ENCODE peak calls at places on chromosomes 3 and 15, in four cellular contexts. L is erythroblast; W is effector CD4-positive, alpha-beta T cell; F is amniotic stem cell. G is an unnamed sample.
A peak's percentile ranks its signal among the peaks of the same experiment; 100 is the strongest.

GRCh38 chr15:69758810-69759410 is 306.3 kb downstream of the RPLP1 start:
- DNase-seq in L (no peak), W (peak; percentile 82), F (no peak), G (no peak)

GRCh38 chr3:38519651-38520050 is 23.5 kb downstream of the EXOG start:
- DNase-seq in L (no peak), W (no peak), F (no peak), G (no peak)

GRCh38 chr3:129161860-129162271 is 1.0 kb upstream of the ISY1 start:
- DNase-seq in L (peak; percentile 62), W (peak; percentile 19), F (no peak), G (no peak)

GRCh38 chr15:60536951-60537350 is 58.0 kb upstream of the ICE2 start:
- DNase-seq in L (no peak), W (no peak), F (no peak), G (no peak)

GRCh38 chr15:31439328-31439727 is 112.7 kb downstream of the KLF13 start:
- DNase-seq in L (peak; percentile 51), W (no peak), F (no peak), G (no peak)

GRCh38 chr3:58048301-58048700 is 40.1 kb downstream of the FLNB start:
- DNase-seq in L (no peak), W (no peak), F (no peak), G (no peak)

GRCh38 chr15:89802231-89802928 is 12.3 kb downstream of the ANPEP start:
- DNase-seq in L (no peak), W (no peak), F (no peak), G (no peak)

GRCh38 chr15:66785637-66786036 is 83.6 kb downstream of the SMAD6 start:
- DNase-seq in L (no peak), W (no peak), F (no peak), G (no peak)

GRCh38 chr3:17724948-17725347 is 17.5 kb downstream of the TBC1D5 start:
- DNase-seq in L (no peak), W (no peak), F (no peak), G (no peak)

GRCh38 chr15:96351801-96352593 is 21.5 kb downstream of the NR2F2 start:
- DNase-seq in L (no peak), W (no peak), F (no peak), G (no peak)

GRCh38 chr3:120348065-120348980 is 831 bp downstream of the LRRC58 start:
- DNase-seq in L (peak; percentile 34), W (peak; percentile 36), F (no peak), G (no peak)

GRCh38 chr15:59931642-59932296 is 72.3 kb upstream of the FOXB1 start:
- DNase-seq in L (no peak), W (no peak), F (no peak), G (no peak)

GRCh38 chr3:64747682-64748081 is 59.9 kb upstream of the ADAMTS9 start:
- DNase-seq in L (no peak), W (no peak), F (no peak), G (no peak)

GRCh38 chr3:125525153-125525552 is 5.2 kb upstream of the SNX4 start:
- DNase-seq in L (no peak), W (no peak), F (no peak), G (no peak)

GRCh38 chr3:149426325-149426724 is 48.2 kb upstream of the TM4SF4 start:
- DNase-seq in L (no peak), W (no peak), F (no peak), G (no peak)

GRCh38 chr3:102712896-102713295 is 278.1 kb downstream of the ZPLD1 start:
- DNase-seq in L (no peak), W (no peak), F (no peak), G (no peak)

GRCh38 chr15:67927501-67928156 is 87.8 kb upstream of the RNU6-1 start:
- DNase-seq in L (no peak), W (no peak), F (peak; percentile 95), G (no peak)

GRCh38 chr15:20658024-20658423 is 116.4 kb upstream of the GOLGA6L6 start:
- DNase-seq in L (no peak), W (no peak), F (no peak), G (no peak)

GRCh38 chr3:55202320-55202719 is 274.5 kb upstream of the LRTM1 start:
- DNase-seq in L (no peak), W (no peak), F (peak; percentile 48), G (no peak)

GRCh38 chr3:71201939-71202338 is 381.6 kb downstream of the FOXP1 start:
- DNase-seq in L (no peak), W (no peak), F (no peak), G (no peak)

GRCh38 chr3:65168547-65168946 is 480.7 kb upstream of the ADAMTS9 start:
- DNase-seq in L (no peak), W (no peak), F (no peak), G (no peak)

GRCh38 chr3:134666466-134666865 is 15.6 kb upstream of the KY start:
- DNase-seq in L (no peak), W (no peak), F (no peak), G (no peak)

GRCh38 chr15:100987143-100987542 is 68.0 kb downstream of the LRRK1 start:
- DNase-seq in L (no peak), W (no peak), F (no peak), G (no peak)

GRCh38 chr3:126917232-126917804 is 65.6 kb upstream of the PLXNA1 start:
- DNase-seq in L (no peak), W (no peak), F (no peak), G (no peak)

GRCh38 chr3:126972866-126973265 is 10.0 kb upstream of the PLXNA1 start:
- DNase-seq in L (no peak), W (no peak), F (no peak), G (no peak)

GRCh38 chr3:22835041-22835440 is 368.1 kb upstream of the UBE2E2 start:
- DNase-seq in L (no peak), W (no peak), F (no peak), G (no peak)

GRCh38 chr15:90588427-90588826 is 58.7 kb downstream of the CRTC3 start:
- DNase-seq in L (no peak), W (no peak), F (no peak), G (no peak)